ENCODE peak calls at places on chromosomes 13 and 19, in eight cellular contexts. P is AG09309; I is body of pancreas; N is progenitor cell of endocrine pancreas; J is AG10803; B is endothelial cell; Q is NB4; O is CD4-positive, alpha-beta T cell. E is an unnamed sample.

GRCh38 chr13:37163626-37164365 is 58.3 kb upstream of the CSNK1A1L start:
- DNase-seq in Q (no peak), B (no peak), I (no peak), J (peak), N (no peak), O (no peak), P (no peak), E (no peak)

GRCh38 chr19:54114340-54114826 is 1.1 kb downstream of the TFPT start:
- DNase-seq in B (peak), I (peak), Q (peak), N (no peak), O (peak), P (no peak), J (peak), E (peak)

GRCh38 chr13:51590966-51591627 is 6.8 kb downstream of the WDFY2 start:
- DNase-seq in I (peak), B (no peak), J (peak), Q (peak), P (peak), N (no peak), O (no peak), E (no peak)

GRCh38 chr13:105334211-105334610 is 1201.3 kb downstream of the EFNB2 start:
- DNase-seq in O (no peak), B (no peak), N (no peak), I (no peak), Q (no peak), J (peak), P (peak), E (no peak)

GRCh38 chr13:95676100-95676774 is 702 bp upstream of the DNAJC3 start:
- DNase-seq in O (peak), Q (peak), B (peak), J (peak), N (no peak), I (peak), P (peak), E (no peak)

GRCh38 chr19:45774765-45775164 is 5.7 kb upstream of the SIX5 start:
- DNase-seq in N (no peak), Q (no peak), P (no peak), I (no peak), J (no peak), B (no peak), O (no peak), E (no peak)

GRCh38 chr13:51912091-51912490 is 50.3 kb downstream of the CCDC70 start:
- DNase-seq in N (no peak), O (no peak), Q (no peak), B (no peak), I (peak), P (no peak), J (no peak), E (no peak)

GRCh38 chr19:49469828-49470614 is 4.0 kb upstream of the FLT3LG start:
- DNase-seq in I (no peak), N (no peak), Q (peak), O (peak), J (no peak), B (no peak), P (no peak), E (peak)

GRCh38 chr19:29714953-29715694 is at the start of gene C19orf12:
- DNase-seq in O (peak), J (peak), N (peak), B (peak), Q (peak), P (no peak), I (peak), E (peak)

GRCh38 chr19:53991224-53992113 is at the start of gene CACNG6:
- DNase-seq in P (no peak), J (no peak), N (peak), B (peak), I (no peak), Q (peak), O (no peak), E (peak)

GRCh38 chr13:98300956-98301641 is 124.0 kb upstream of the RNF113B start:
- DNase-seq in B (no peak), N (no peak), O (no peak), P (no peak), I (peak), J (peak), Q (no peak), E (no peak)

GRCh38 chr19:49104229-49104864 is 9.8 kb upstream of the LIN7B start:
- DNase-seq in O (no peak), Q (no peak), N (no peak), I (no peak), P (no peak), J (no peak), B (no peak), E (no peak)

GRCh38 chr13:99991013-99991805 is 9.6 kb downstream of the ZIC2 start:
- DNase-seq in B (no peak), I (no peak), J (no peak), P (no peak), Q (no peak), O (no peak), N (no peak), E (no peak)

GRCh38 chr13:112893570-112894422 is 75.2 kb upstream of the MCF2L start:
- DNase-seq in P (no peak), O (peak), B (peak), I (peak), Q (peak), J (no peak), N (peak), E (peak)

GRCh38 chr13:81487151-81487550 is 1146.2 kb upstream of the SPRY2 start:
- DNase-seq in P (no peak), I (peak), B (peak), N (no peak), Q (peak), O (no peak), J (no peak), E (no peak)

GRCh38 chr13:86681223-86681622 is 882.0 kb upstream of the SLITRK6 start:
- DNase-seq in N (no peak), B (no peak), J (no peak), P (no peak), Q (no peak), I (no peak), O (no peak), E (no peak)

GRCh38 chr13:46489586-46490023 is 63.4 kb upstream of the LRCH1 start:
- DNase-seq in P (peak), B (no peak), J (peak), O (no peak), N (no peak), Q (no peak), I (no peak), E (no peak)

GRCh38 chr13:40503966-40504591 is 162.4 kb downstream of the FOXO1 start:
- DNase-seq in N (no peak), P (peak), O (no peak), I (peak), J (peak), Q (no peak), B (no peak), E (no peak)

GRCh38 chr19:18377026-18377425 is 8.9 kb upstream of the GDF15 start:
- DNase-seq in O (no peak), Q (no peak), N (no peak), P (no peak), J (no peak), B (no peak), I (peak), E (no peak)

GRCh38 chr13:18948012-18948663 is 233.5 kb downstream of the TUBA3C start:
- DNase-seq in Q (no peak), B (no peak), N (no peak), J (no peak), O (no peak), I (no peak), P (no peak), E (peak)

GRCh38 chr19:46428278-46429141 is at the start of gene PNMA8C:
- DNase-seq in J (peak), I (peak), Q (peak), N (peak), O (peak), B (peak), P (no peak), E (peak)

GRCh38 chr13:79483302-79483701 is 2.3 kb downstream of the NDFIP2 start:
- DNase-seq in O (no peak), P (peak), Q (no peak), B (no peak), N (no peak), J (peak), I (no peak), E (no peak)

GRCh38 chr19:43776285-43776684 is 4.5 kb downstream of the KCNN4 start:
- DNase-seq in O (no peak), B (no peak), J (no peak), P (no peak), N (no peak), I (no peak), Q (no peak), E (no peak)

GRCh38 chr13:99677388-99677951 is 176.2 kb downstream of the TM9SF2 start:
- DNase-seq in N (no peak), P (no peak), O (no peak), B (no peak), Q (no peak), I (no peak), J (no peak), E (no peak)

GRCh38 chr13:30587231-30587630 is 30.5 kb upstream of the USPL1 start:
- DNase-seq in N (no peak), I (no peak), J (no peak), O (no peak), P (no peak), B (no peak), Q (no peak), E (no peak)

GRCh38 chr19:34733266-34733825 is 697 bp upstream of the ZNF181 start:
- DNase-seq in N (peak), B (peak), Q (peak), P (no peak), O (no peak), I (peak), J (no peak), E (peak)

GRCh38 chr13:23881408-23881785 is 7.8 kb downstream of the MIPEP start:
- DNase-seq in N (no peak), Q (no peak), J (no peak), O (no peak), P (no peak), I (no peak), B (no peak), E (no peak)

GRCh38 chr19:4889034-4889825 is 13.5 kb downstream of the ARRDC5 start:
- DNase-seq in Q (no peak), P (no peak), I (no peak), O (no peak), J (peak), N (no peak), B (no peak), E (no peak)

GRCh38 chr19:47432499-47432898 is 13.2 kb upstream of the MEIS3 start:
- DNase-seq in N (no peak), P (no peak), Q (no peak), J (no peak), O (no peak), B (no peak), I (no peak), E (no peak)

GRCh38 chr19:47432091-47432490 is 12.8 kb upstream of the MEIS3 start:
- DNase-seq in B (no peak), I (no peak), O (no peak), P (no peak), J (no peak), N (no peak), Q (no peak), E (no peak)

GRCh38 chr19:47429140-47429793 is 9.9 kb upstream of the MEIS3 start:
- DNase-seq in O (no peak), I (no peak), P (no peak), B (no peak), J (no peak), Q (peak), N (no peak), E (no peak)

GRCh38 chr19:47428177-47428894 is 9.0 kb upstream of the MEIS3 start:
- DNase-seq in P (peak), O (peak), N (peak), Q (peak), J (peak), B (peak), I (peak), E (peak)

GRCh38 chr19:47430041-47430802 is 10.9 kb upstream of the MEIS3 start:
- DNase-seq in B (no peak), O (no peak), J (peak), Q (peak), I (peak), P (no peak), N (peak), E (no peak)
- TF ChIP-seq CTCF in B (peak), O (no peak), J (peak), Q (no peak), I (peak), P (no peak), N (peak), E (no peak)

GRCh38 chr19:56350416-56351045 is 35.9 kb upstream of the ZSCAN5A start:
- DNase-seq in I (peak), B (peak), P (peak), Q (peak), J (peak), N (peak), O (no peak), E (peak)
- TF ChIP-seq CTCF in I (peak), B (peak), P (peak), Q (peak), J (peak), N (peak), O (peak), E (peak)

DNA sequence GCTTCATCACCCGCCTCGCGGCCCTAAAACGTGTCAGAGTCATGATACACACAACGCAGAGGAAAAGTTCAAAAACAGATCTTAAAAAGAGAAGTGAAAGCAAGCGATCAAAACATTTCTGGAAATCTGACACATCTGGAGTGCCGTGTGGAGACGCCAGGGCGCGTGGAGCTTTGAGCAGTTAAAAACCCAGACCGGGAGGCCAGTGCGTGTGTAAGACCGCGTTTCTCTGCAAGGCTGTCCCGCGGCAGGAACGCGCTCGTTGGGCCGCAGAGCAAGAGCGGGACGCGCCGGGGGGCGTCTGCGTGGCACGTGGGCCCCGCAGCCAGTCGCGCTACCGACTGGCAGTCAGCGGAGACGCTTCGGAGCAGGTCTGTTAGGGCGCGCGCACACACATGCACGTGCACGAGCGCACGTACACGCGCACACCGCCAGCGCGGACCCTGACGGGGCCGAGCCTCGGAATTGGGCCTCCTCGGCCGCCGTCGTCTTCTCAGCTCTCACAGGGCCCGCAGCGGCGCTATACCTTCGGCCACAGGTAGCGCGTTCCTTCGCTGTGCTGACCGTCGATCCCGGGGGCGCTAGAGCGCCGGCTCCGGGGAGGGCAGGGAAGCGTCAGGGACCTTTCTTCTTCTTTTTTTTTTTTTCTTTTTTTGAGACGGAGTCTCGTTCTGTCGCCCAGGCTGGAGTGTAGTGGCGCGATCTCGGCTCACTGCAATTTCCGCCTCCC is 35.8 kb downstream of the RNF6 start:
- DNase-seq in I (peak), N (peak), Q (peak), J (peak), B (peak), P (peak), O (peak), E (peak)
- TF ChIP-seq CTCF in I (peak), N (peak), Q (peak), J (peak), B (peak), P (peak), O (peak), E (peak)

DNA sequence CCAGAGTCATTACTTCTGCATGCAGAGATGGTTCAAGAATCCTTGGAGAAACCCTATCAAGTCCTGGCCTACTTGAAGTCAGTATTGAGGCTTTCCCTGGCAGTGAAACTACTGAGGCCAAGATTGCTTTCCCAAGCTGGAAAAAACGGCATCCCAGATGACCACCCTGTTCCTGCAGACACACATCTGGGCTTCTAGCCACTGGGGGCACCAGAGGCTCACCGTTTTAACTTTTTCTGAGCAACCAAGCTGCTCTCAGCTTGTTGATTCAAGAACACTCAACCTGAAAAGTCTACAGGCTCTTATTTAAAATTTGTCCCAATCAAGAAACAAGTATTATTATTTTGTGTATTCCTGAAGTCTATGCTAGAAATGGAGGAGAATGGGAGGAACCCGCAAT is 66.6 kb downstream of the SPRYD7 start:
- DNase-seq in I (peak), Q (peak), O (no peak), J (peak), N (no peak), B (peak), P (no peak), E (no peak)
- TF ChIP-seq CTCF in I (no peak), Q (peak), O (no peak), J (peak), N (peak), B (no peak), P (peak), E (no peak)

DNA sequence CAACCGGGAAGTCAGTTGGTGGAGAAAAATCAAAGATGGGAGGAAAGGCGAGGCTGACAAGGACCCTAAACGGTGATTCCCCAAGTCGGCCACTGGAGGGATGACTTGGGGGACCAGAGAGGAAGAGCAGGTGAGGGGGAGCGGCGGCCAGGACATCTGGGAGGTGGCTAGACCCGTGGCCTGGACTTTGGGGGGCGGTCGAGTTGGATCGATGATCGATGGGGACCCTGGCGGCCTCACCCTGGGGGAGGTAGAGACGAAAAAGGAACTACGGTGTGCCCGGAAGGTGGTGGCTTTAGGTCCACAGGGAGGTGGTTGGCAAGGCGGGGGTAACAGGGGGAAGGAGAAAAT is 7.6 kb upstream of the CIRBP start:
- DNase-seq in P (no peak), N (no peak), O (no peak), B (no peak), I (no peak), Q (no peak), J (no peak), E (no peak)
- TF ChIP-seq CTCF in P (peak), N (peak), O (peak), B (peak), I (peak), Q (no peak), J (no peak), E (no peak)

DNA sequence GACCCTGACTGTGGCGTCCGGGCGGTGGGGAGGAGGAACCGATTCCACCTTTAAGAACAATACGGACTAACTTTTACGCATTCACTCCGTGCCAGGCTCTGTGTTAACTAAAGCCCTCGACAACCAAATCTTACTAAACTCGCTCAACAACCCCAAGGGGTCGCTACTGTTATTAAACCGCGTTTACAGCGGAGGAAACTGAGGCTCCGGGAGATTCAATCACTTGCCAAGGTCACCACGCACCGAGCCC is 1.2 kb downstream of the SAMD1 start:
- DNase-seq in O (no peak), B (no peak), J (no peak), Q (peak), I (no peak), N (no peak), P (no peak), E (no peak)
- TF ChIP-seq CTCF in O (peak), B (peak), J (peak), Q (no peak), I (no peak), N (peak), P (peak), E (no peak)

GRCh38 chr13:42832341-42833153 is 51.2 kb downstream of the FAM216B start:
- DNase-seq in O (no peak), N (no peak), P (peak), Q (peak), J (peak), B (no peak), I (peak), E (no peak)
- TF ChIP-seq CTCF in O (no peak), N (no peak), P (no peak), Q (no peak), J (no peak), B (no peak), I (no peak), E (no peak)